ENCODE peak calls at places on chromosomes 12 and 14, in four cellular contexts. One of them, this sample, is unnamed.

GRCh38 chr14:73567951-73568885 is 795 bp upstream of the ACOT2 start:
- DNase-seq in IMR-90: peak; percentile 41
- DNase-seq in spleen: no peak
- DNase-seq in K562: peak; percentile 0
- DNase-seq in this sample: peak; percentile 50

GRCh38 chr14:90235179-90235976 is 21.0 kb upstream of the PSMC1 start:
- DNase-seq in IMR-90: peak; percentile 35
- DNase-seq in spleen: peak; percentile 89
- DNase-seq in K562: peak; percentile 73
- DNase-seq in this sample: peak; percentile 63

GRCh38 chr12:96227365-96228106 is 33.4 kb downstream of the ELK3 start:
- DNase-seq in IMR-90: no peak
- DNase-seq in spleen: peak; percentile 50
- DNase-seq in K562: no peak
- DNase-seq in this sample: no peak

GRCh38 chr14:59103396-59103795 is 85.1 kb upstream of the DAAM1 start:
- DNase-seq in IMR-90: peak; percentile 71
- DNase-seq in spleen: no peak
- DNase-seq in K562: no peak
- DNase-seq in this sample: no peak

GRCh38 chr12:96195845-96196451 is 1.8 kb downstream of the ELK3 start:
- DNase-seq in IMR-90: peak; percentile 74
- DNase-seq in spleen: peak; percentile 83
- DNase-seq in K562: no peak
- DNase-seq in this sample: no peak

GRCh38 chr14:95252219-95252618 is 67.5 kb downstream of the CLMN start:
- DNase-seq in IMR-90: no peak
- DNase-seq in spleen: no peak
- DNase-seq in K562: no peak
- DNase-seq in this sample: no peak

GRCh38 chr14:83744901-83745300 is 1785.0 kb upstream of the FLRT2 start:
- DNase-seq in IMR-90: peak; percentile 55
- DNase-seq in spleen: no peak
- DNase-seq in K562: no peak
- DNase-seq in this sample: no peak

GRCh38 chr12:16119618-16120017 is 157.9 kb downstream of the SLC15A5 start:
- DNase-seq in IMR-90: no peak
- DNase-seq in spleen: no peak
- DNase-seq in K562: no peak
- DNase-seq in this sample: no peak

GRCh38 chr14:61296707-61297502 is 15.8 kb upstream of the TMEM30B start:
- DNase-seq in IMR-90: peak; percentile 56
- DNase-seq in spleen: no peak
- DNase-seq in K562: no peak
- DNase-seq in this sample: no peak

GRCh38 chr12:112018571-112019237 is 5.5 kb downstream of the ERP29 start:
- DNase-seq in IMR-90: peak; percentile 92
- DNase-seq in spleen: no peak
- DNase-seq in K562: no peak
- DNase-seq in this sample: no peak

GRCh38 chr12:111775205-111776193 is 8.8 kb downstream of the ALDH2 start:
- DNase-seq in IMR-90: peak; percentile 93
- DNase-seq in spleen: peak; percentile 93
- DNase-seq in K562: peak; percentile 67
- DNase-seq in this sample: peak; percentile 94

GRCh38 chr12:31944299-31944698 is 14.9 kb upstream of the RESF1 start:
- DNase-seq in IMR-90: peak; percentile 6
- DNase-seq in spleen: no peak
- DNase-seq in K562: no peak
- DNase-seq in this sample: no peak

DNA sequence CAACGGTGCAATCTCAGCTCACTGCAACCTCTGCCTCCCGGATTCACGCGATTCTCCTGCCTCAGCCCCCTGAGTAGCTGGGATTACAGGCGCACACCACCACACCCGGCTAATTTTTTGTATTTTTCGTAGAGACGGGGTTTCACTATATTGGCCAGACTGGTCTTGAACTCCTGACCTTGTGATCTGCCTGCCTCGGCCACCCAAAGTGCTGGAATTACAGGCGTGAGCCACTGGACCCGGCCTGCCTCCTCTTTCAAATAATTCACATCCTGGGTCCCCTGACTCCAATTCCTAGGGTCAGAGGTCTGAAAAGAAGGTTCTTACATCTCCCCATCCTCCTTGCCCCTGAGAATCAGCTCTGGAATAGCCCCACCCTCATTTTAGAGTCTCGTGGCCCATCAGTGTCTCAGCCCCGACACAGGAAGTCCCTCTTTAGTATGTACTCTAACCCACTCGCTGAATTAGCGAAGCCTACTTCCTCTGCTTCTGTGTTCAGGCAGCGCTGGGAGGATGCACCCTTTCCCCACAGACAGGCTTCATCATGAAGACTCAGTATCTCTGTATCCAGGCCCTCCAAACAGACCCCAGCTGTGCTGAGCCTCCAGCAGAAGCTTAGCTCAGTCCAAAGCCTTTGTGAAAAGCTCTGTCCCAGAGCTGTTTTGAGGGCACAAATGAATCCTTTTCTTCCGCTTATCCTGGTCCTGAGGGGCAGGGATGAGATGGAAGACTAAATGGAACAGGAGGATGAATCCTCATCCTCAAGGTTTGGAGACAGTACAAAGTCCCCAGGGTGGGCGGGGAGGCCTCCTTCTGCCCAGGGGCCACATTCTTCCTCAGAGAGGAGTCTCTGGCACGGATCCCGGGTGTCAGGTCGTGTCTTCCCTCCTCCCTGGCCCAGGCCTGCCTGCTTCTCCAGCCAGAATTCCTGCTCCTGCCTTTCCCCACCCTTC is 3.5 kb downstream of the LPAR5 start:
- DNase-seq in IMR-90: no peak
- DNase-seq in spleen: peak; percentile 86
- DNase-seq in K562: no peak
- DNase-seq in this sample: no peak
- H3K4me3 ChIP-seq in IMR-90: no peak overlapping the region
- H3K4me3 ChIP-seq in spleen: peak overlapping the region; percentile 27
- H3K4me3 ChIP-seq in K562: no peak overlapping the region
- H3K4me3 ChIP-seq in this sample: peak overlapping the region; percentile 13

DNA sequence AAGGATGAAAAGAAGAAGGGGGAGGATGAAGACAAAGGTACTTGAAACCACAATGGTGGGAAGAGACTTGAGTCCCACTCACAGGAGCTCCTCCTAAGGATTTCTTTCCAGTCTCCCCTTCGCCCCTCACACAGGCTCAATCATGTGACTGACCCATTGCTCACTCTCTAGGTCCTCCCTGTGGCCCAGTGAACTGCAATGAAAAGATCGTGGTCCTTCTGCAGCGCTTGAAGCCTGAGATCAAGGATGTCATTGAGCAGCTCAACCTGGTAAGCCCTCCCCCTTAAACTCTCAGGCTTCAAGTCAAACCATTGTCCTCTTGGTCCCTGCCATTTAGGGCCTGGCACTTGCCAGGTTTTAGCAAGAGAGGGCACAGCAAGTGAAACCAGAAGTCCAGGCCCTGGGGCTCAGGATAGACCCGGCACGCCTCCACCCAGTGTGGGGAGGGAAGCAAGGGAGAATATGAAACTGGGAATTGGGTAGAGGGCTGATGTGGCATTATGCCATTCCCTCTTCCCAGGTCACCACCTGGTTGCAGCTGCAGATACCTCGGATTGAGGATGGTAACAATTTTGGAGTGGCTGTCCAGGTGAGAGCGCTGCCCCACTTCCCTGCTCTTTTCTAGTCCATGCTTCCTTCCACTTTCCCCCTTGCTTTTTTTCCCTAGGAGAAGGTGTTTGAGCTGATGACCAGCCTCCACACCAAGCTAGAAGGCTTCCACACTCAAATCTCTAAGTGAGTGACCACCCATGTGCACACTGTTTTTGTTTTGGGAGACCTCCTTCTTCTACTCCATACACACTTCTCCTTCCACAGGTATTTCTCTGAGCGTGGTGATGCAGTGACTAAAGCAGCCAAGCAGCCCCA is 1.8 kb downstream of the PSME1 start:
- DNase-seq in IMR-90: no peak
- DNase-seq in spleen: peak; percentile 69
- DNase-seq in K562: no peak
- DNase-seq in this sample: no peak
- H3K27ac ChIP-seq in IMR-90: no peak overlapping the region
- H3K27ac ChIP-seq in spleen: no peak overlapping the region
- H3K27ac ChIP-seq in K562: no peak overlapping the region
- H3K27ac ChIP-seq in this sample: peak overlapping the region; percentile 96

DNA sequence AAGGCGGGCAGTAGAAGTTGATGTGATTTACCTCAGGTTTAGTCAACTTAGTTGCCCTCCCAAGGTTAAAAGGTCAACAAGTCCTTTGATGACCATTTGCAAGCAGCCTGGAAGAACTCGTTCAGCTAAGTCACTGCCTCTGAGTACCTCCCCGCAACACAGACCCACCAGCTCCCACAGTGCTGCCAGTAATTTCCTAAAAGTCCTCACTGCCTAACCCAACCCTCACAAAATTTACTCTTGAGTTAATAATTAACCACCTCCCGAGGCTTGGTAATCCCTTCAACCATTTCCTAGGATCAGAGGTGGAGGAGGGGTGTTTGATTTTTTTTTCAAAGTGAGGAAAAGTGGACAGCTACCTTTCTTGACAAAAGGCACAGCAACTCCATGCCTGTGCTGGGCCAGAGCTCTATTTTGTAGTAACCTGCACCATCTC is 55.8 kb downstream of the MAP3K9 start:
- DNase-seq in IMR-90: no peak
- DNase-seq in spleen: no peak
- DNase-seq in K562: no peak
- DNase-seq in this sample: no peak
- H3K4me3 ChIP-seq in IMR-90: no peak overlapping the region
- H3K4me3 ChIP-seq in spleen: no peak overlapping the region
- H3K4me3 ChIP-seq in K562: no peak overlapping the region
- H3K4me3 ChIP-seq in this sample: no peak overlapping the region

GRCh38 chr12:76738824-76739579 is 24.9 kb upstream of the ZDHHC17 start:
- DNase-seq in IMR-90: no peak
- DNase-seq in spleen: no peak
- DNase-seq in K562: no peak
- DNase-seq in this sample: no peak

GRCh38 chr12:76740501-76740900 is 23.4 kb upstream of the ZDHHC17 start:
- DNase-seq in IMR-90: no peak
- DNase-seq in spleen: no peak
- DNase-seq in K562: no peak
- DNase-seq in this sample: no peak

GRCh38 chr12:76739896-76740295 is 24.0 kb upstream of the ZDHHC17 start:
- DNase-seq in IMR-90: no peak
- DNase-seq in spleen: no peak
- DNase-seq in K562: no peak
- DNase-seq in this sample: no peak
- H3K27ac ChIP-seq in IMR-90: no peak overlapping the region
- H3K27ac ChIP-seq in spleen: no peak overlapping the region
- H3K27ac ChIP-seq in K562: no peak overlapping the region
- H3K27ac ChIP-seq in this sample: no peak overlapping the region

GRCh38 chr14:103317976-103318580 is 16.0 kb upstream of the EIF5 start:
- DNase-seq in IMR-90: no peak
- DNase-seq in spleen: no peak
- DNase-seq in K562: no peak
- DNase-seq in this sample: peak; percentile 25

GRCh38 chr14:103317251-103317650 is 16.8 kb upstream of the EIF5 start:
- DNase-seq in IMR-90: no peak
- DNase-seq in spleen: no peak
- DNase-seq in K562: no peak
- DNase-seq in this sample: no peak

GRCh38 chr14:103318750-103319419 is 15.2 kb upstream of the EIF5 start:
- DNase-seq in IMR-90: no peak
- DNase-seq in spleen: no peak
- DNase-seq in K562: no peak
- DNase-seq in this sample: peak; percentile 15

GRCh38 chr14:103316723-103317122 is 17.3 kb upstream of the EIF5 start:
- DNase-seq in IMR-90: no peak
- DNase-seq in spleen: no peak
- DNase-seq in K562: peak; percentile 33
- DNase-seq in this sample: peak; percentile 54

DNA sequence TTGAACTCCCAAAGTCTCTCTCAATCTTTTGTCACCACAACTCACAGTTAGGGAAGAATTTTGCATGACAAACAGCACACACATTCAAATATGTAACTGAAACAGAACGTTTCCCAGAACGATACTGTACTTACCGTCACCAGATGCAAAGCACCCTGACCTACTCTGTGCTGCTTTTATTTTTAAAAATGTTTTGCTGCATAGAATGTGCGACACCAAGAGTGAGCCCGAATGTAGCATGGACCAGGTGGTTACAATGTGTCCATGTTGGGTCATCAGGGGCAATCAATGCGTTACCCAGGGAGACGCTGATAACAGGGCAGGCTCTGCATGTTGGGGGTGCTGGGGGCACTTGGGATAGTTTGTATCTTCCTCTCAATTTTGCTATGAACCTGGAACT is 14.6 kb upstream of the EIF5 start:
- DNase-seq in IMR-90: no peak
- DNase-seq in spleen: no peak
- DNase-seq in K562: no peak
- DNase-seq in this sample: no peak
- H3K4me3 ChIP-seq in IMR-90: no peak overlapping the region
- H3K4me3 ChIP-seq in spleen: no peak overlapping the region
- H3K4me3 ChIP-seq in K562: no peak overlapping the region
- H3K4me3 ChIP-seq in this sample: no peak overlapping the region

GRCh38 chr12:50188875-50189575 is 21.9 kb upstream of the CERS5 start:
- DNase-seq in IMR-90: no peak
- DNase-seq in spleen: no peak
- DNase-seq in K562: no peak
- DNase-seq in this sample: no peak
- H3K27ac ChIP-seq in IMR-90: peak overlapping the region; percentile 90
- H3K27ac ChIP-seq in spleen: peak overlapping the region; percentile 62
- H3K27ac ChIP-seq in K562: no peak overlapping the region
- H3K27ac ChIP-seq in this sample: peak overlapping the region; percentile 52

GRCh38 chr14:69315302-69315701 is 55.3 kb downstream of the GALNT16 start:
- DNase-seq in IMR-90: no peak
- DNase-seq in spleen: peak; percentile 41
- DNase-seq in K562: peak; percentile 13
- DNase-seq in this sample: no peak

GRCh38 chr14:69312608-69313007 is 52.6 kb downstream of the GALNT16 start:
- DNase-seq in IMR-90: no peak
- DNase-seq in spleen: peak; percentile 42
- DNase-seq in K562: no peak
- DNase-seq in this sample: no peak

GRCh38 chr14:69316449-69317391 is 56.8 kb downstream of the GALNT16 start:
- DNase-seq in IMR-90: peak; percentile 98
- DNase-seq in spleen: peak; percentile 41
- DNase-seq in K562: no peak
- DNase-seq in this sample: no peak

GRCh38 chr14:69313176-69313575 is 53.2 kb downstream of the GALNT16 start:
- DNase-seq in IMR-90: no peak
- DNase-seq in spleen: peak; percentile 40
- DNase-seq in K562: no peak
- DNase-seq in this sample: no peak

GRCh38 chr14:69314327-69314726 is 54.4 kb downstream of the GALNT16 start:
- DNase-seq in IMR-90: no peak
- DNase-seq in spleen: peak; percentile 27
- DNase-seq in K562: no peak
- DNase-seq in this sample: no peak
- H3K4me3 ChIP-seq in IMR-90: no peak overlapping the region
- H3K4me3 ChIP-seq in spleen: no peak overlapping the region
- H3K4me3 ChIP-seq in K562: no peak overlapping the region
- H3K4me3 ChIP-seq in this sample: no peak overlapping the region

GRCh38 chr14:76946753-76947077 is 81.8 kb downstream of the IRF2BPL start:
- DNase-seq in IMR-90: no peak
- DNase-seq in spleen: no peak
- DNase-seq in K562: no peak
- DNase-seq in this sample: no peak
- H3K27ac ChIP-seq in IMR-90: peak overlapping the region; percentile 90
- H3K27ac ChIP-seq in spleen: peak overlapping the region; percentile 69
- H3K27ac ChIP-seq in K562: peak overlapping the region; percentile 49
- H3K27ac ChIP-seq in this sample: peak overlapping the region; percentile 72